ENCODE peak calls at places on chromosomes 6 and 20, in four cellular contexts. I is RWPE2, W is foreskin fibroblast, O is esophagus muscularis mucosa. C is an unnamed sample.

GRCh38 chr6:95785785-95786184 is 208.4 kb downstream of the MANEA start:
- DNase-seq in I (no peak), W (no peak), O (no peak), C (no peak)

GRCh38 chr6:10033223-10033829 is 381.5 kb downstream of the TFAP2A start:
- DNase-seq in I (no peak), W (no peak), O (no peak), C (peak; percentile 3)

GRCh38 chr6:42141603-42142117 is 760 bp downstream of the C6orf132 start:
- DNase-seq in I (no peak), W (no peak), O (no peak), C (no peak)

GRCh38 chr6:107075951-107076381 is 39.3 kb downstream of the BEND3 start:
- DNase-seq in I (no peak), W (peak; percentile 43), O (no peak), C (peak; percentile 48)

GRCh38 chr6:156991971-156992370 is 214.8 kb downstream of the ARID1B start:
- DNase-seq in I (no peak), W (no peak), O (no peak), C (peak; percentile 47)

GRCh38 chr6:141562801-141563763 is 569.6 kb upstream of the GJE1 start:
- DNase-seq in I (no peak), W (peak; percentile 80), O (no peak), C (peak; percentile 89)

GRCh38 chr20:63216041-63216848 is at the start of gene YTHDF1:
- DNase-seq in I (peak; percentile 100), W (peak; percentile 93), O (peak; percentile 98), C (peak; percentile 93)

GRCh38 chr6:163904161-163904560 is 489.6 kb downstream of the QKI start:
- DNase-seq in I (no peak), W (no peak), O (no peak), C (no peak)

GRCh38 chr6:109768485-109768884 is 77.4 kb downstream of the FIG4 start:
- DNase-seq in I (no peak), W (peak; percentile 49), O (no peak), C (no peak)
- H3K4me3 ChIP-seq in I (no peak overlapping the region), W (no peak overlapping the region), O (no peak overlapping the region), C (no peak overlapping the region)

GRCh38 chr20:54042021-54042420 is 28.4 kb downstream of the BCAS1 start:
- DNase-seq in I (no peak), W (no peak), O (no peak), C (no peak)

GRCh38 chr20:54044156-54044555 is 26.2 kb downstream of the BCAS1 start:
- DNase-seq in I (no peak), W (peak; percentile 63), O (no peak), C (peak; percentile 80)

GRCh38 chr20:54041336-54041735 is 29.1 kb downstream of the BCAS1 start:
- DNase-seq in I (no peak), W (no peak), O (no peak), C (no peak)

GRCh38 chr20:54040528-54040927 is 29.9 kb downstream of the BCAS1 start:
- DNase-seq in I (no peak), W (no peak), O (no peak), C (peak; percentile 3)

DNA sequence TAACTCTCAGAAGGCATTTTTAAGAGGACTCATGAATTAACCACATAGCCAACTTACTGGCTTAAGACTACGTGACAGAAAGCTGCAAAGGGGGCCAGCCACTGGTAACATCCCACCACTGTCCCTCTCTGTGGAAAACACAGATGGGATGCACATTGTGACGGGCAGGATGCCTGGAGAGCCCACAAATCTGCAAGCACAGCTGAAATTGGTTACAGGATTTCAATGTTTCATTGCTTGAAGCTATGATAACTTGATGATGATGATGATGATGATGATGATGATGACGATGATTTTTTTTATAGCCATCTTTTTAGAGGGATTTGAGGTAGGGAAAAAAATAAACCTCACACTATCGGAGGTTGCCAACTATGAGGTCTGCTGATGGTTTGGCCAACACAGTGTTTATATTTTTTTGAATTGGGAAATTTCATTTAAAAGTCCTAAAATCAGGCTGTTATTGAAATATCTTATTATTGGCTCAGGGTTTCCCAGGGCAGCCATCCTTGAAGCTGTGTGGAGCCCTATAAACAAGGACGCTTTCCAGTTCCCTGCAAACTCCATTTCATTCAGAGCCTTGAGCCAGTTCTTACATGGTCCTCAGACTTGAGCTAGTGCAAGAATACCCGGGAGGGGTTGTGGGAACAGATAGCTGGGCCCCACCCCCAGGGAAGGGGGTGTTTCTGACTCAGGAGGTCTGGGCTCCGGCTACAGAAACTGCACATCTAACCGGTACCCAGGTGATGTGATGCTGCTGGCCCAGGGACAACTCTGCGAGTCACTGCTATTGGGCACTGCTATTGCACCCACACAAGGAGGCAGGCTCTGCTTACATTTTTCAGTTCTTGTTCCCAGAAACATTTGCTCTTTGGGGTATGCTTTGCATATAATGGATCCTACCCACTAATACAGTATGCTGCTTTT is 27.1 kb downstream of the BCAS1 start:
- DNase-seq in I (no peak), W (no peak), O (no peak), C (no peak)
- TF ChIP-seq CTCF in I (no peak), W (no peak), O (no peak), C (no peak)

GRCh38 chr6:158988477-158988876 is 11.5 kb downstream of the RSPH3 start:
- DNase-seq in I (no peak), W (no peak), O (no peak), C (no peak)
- H3K4me3 ChIP-seq in I (no peak overlapping the region), W (no peak overlapping the region), O (no peak overlapping the region), C (no peak overlapping the region)

GRCh38 chr6:149045404-149045803 is 272.1 kb upstream of the TAB2 start:
- DNase-seq in I (no peak), W (no peak), O (peak; percentile 86), C (no peak)

GRCh38 chr6:149046822-149047246 is 270.7 kb upstream of the TAB2 start:
- DNase-seq in I (no peak), W (peak; percentile 45), O (no peak), C (peak; percentile 55)

GRCh38 chr6:149052350-149053106 is 265.0 kb upstream of the TAB2 start:
- DNase-seq in I (no peak), W (no peak), O (peak; percentile 39), C (no peak)

GRCh38 chr6:149046164-149046821 is 271.2 kb upstream of the TAB2 start:
- DNase-seq in I (no peak), W (no peak), O (peak; percentile 68), C (no peak)

DNA sequence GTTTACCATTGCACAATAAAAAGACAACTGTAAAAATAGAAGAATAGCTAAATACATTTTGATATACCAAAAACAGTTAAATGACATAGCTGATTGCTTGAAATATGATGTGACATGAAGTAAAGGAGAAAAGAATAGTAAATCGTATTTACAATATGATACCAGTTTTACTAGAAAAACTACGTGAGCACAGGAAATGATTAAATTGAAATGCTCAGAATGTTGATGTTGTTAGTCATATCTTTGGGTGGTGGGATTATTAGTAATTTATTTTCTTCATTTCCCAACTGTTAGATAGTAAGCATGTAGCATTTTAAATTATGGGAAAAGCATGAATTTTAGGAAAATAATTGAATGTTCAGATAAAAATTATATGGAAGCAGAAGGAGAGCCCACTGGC is 268.3 kb upstream of the TAB2 start:
- DNase-seq in I (no peak), W (no peak), O (no peak), C (peak; percentile 28)
- TF ChIP-seq CTCF in I (no peak), W (no peak), O (no peak), C (no peak)

C was measured in fibroblast of villous mesenchyme.